ENCODE peak calls at places on chromosome 22, in four cellular contexts. One of them, this sample, is unnamed.

GRCh38 chr22:19811211-19811621 is 43.5 kb downstream of the GNB1L start:
- DNase-seq in A549: no peak
- DNase-seq in PC-3: no peak
- DNase-seq in thoracic aorta: no peak
- DNase-seq in this sample: no peak

GRCh38 chr22:49710746-49711145 is 116.9 kb downstream of the BRD1 start:
- DNase-seq in PC-3: no peak
- DNase-seq in A549: no peak
- DNase-seq in thoracic aorta: no peak
- DNase-seq in this sample: no peak

GRCh38 chr22:44202261-44202789 is 21.6 kb downstream of the PARVG start:
- DNase-seq in A549: no peak
- DNase-seq in thoracic aorta: no peak
- DNase-seq in PC-3: no peak
- DNase-seq in this sample: no peak

GRCh38 chr22:25564979-25565677 is 653 bp downstream of the GRK3 start:
- DNase-seq in PC-3: no peak
- DNase-seq in thoracic aorta: no peak
- DNase-seq in A549: peak; percentile 20
- DNase-seq in this sample: no peak

GRCh38 chr22:26535499-26535898 is 23.2 kb upstream of the TFIP11 start:
- DNase-seq in PC-3: no peak
- DNase-seq in A549: no peak
- DNase-seq in thoracic aorta: no peak
- DNase-seq in this sample: no peak

GRCh38 chr22:27247691-27248434 is 553.7 kb downstream of the MN1 start:
- DNase-seq in PC-3: no peak
- DNase-seq in A549: no peak
- DNase-seq in thoracic aorta: no peak
- DNase-seq in this sample: peak; percentile 84

GRCh38 chr22:23034621-23035556 is 35.4 kb upstream of the GNAZ start:
- DNase-seq in PC-3: no peak
- DNase-seq in thoracic aorta: no peak
- DNase-seq in A549: no peak
- DNase-seq in this sample: no peak

GRCh38 chr22:43618517-43618916 is 193.6 kb downstream of the EFCAB6 start:
- DNase-seq in thoracic aorta: no peak
- DNase-seq in A549: no peak
- DNase-seq in PC-3: no peak
- DNase-seq in this sample: no peak

GRCh38 chr22:25380141-25380747 is 160.8 kb downstream of the CRYBB2 start:
- DNase-seq in A549: no peak
- DNase-seq in thoracic aorta: no peak
- DNase-seq in PC-3: no peak
- DNase-seq in this sample: no peak

GRCh38 chr22:43275545-43275981 is 67.6 kb downstream of the SCUBE1 start:
- DNase-seq in PC-3: peak; percentile 67
- DNase-seq in A549: no peak
- DNase-seq in thoracic aorta: no peak
- DNase-seq in this sample: no peak

GRCh38 chr22:22403771-22404170 is 104.8 kb downstream of the ZNF280B start:
- DNase-seq in thoracic aorta: no peak
- DNase-seq in PC-3: no peak
- DNase-seq in A549: peak; percentile 6
- DNase-seq in this sample: no peak

GRCh38 chr22:42695294-42695693 is 25.4 kb downstream of the A4GALT start:
- DNase-seq in A549: no peak
- DNase-seq in thoracic aorta: no peak
- DNase-seq in PC-3: no peak
- DNase-seq in this sample: no peak

GRCh38 chr22:39299829-39300178 is 19.6 kb downstream of the RPL3 start:
- DNase-seq in PC-3: no peak
- DNase-seq in thoracic aorta: no peak
- DNase-seq in A549: peak; percentile 64
- DNase-seq in this sample: no peak

GRCh38 chr22:36056980-36057379 is 28.4 kb upstream of the RBFOX2 start:
- DNase-seq in A549: no peak
- DNase-seq in thoracic aorta: no peak
- DNase-seq in PC-3: peak; percentile 41
- DNase-seq in this sample: no peak

GRCh38 chr22:49094151-49094550 is 733.5 kb downstream of the BRD1 start:
- DNase-seq in thoracic aorta: no peak
- DNase-seq in A549: no peak
- DNase-seq in PC-3: no peak
- DNase-seq in this sample: no peak

GRCh38 chr22:43534916-43535315 is 123.1 kb downstream of the MPPED1 start:
- DNase-seq in thoracic aorta: no peak
- DNase-seq in A549: no peak
- DNase-seq in PC-3: no peak
- DNase-seq in this sample: no peak

GRCh38 chr22:39239561-39240423 is 5.0 kb downstream of the PDGFB start:
- DNase-seq in thoracic aorta: no peak
- DNase-seq in PC-3: peak; percentile 80
- DNase-seq in A549: no peak
- DNase-seq in this sample: no peak

GRCh38 chr22:19727310-19728150 is 4.2 kb downstream of the GP1BB start:
- DNase-seq in PC-3: no peak
- DNase-seq in thoracic aorta: no peak
- DNase-seq in A549: no peak
- DNase-seq in this sample: no peak

GRCh38 chr22:19482297-19482696 is 2.6 kb downstream of the CDC45 start:
- DNase-seq in thoracic aorta: no peak
- DNase-seq in A549: no peak
- DNase-seq in PC-3: no peak
- DNase-seq in this sample: no peak

GRCh38 chr22:49100764-49101163 is 726.9 kb downstream of the BRD1 start:
- DNase-seq in A549: no peak
- DNase-seq in PC-3: no peak
- DNase-seq in thoracic aorta: no peak
- DNase-seq in this sample: no peak

GRCh38 chr22:23190526-23190925 is 10.2 kb downstream of the BCR start:
- DNase-seq in thoracic aorta: no peak
- DNase-seq in A549: no peak
- DNase-seq in PC-3: no peak
- DNase-seq in this sample: no peak

GRCh38 chr22:35648066-35649025 is at the start of gene APOL6:
- DNase-seq in PC-3: peak; percentile 68
- DNase-seq in thoracic aorta: no peak
- DNase-seq in A549: peak; percentile 23
- DNase-seq in this sample: no peak

GRCh38 chr22:43837666-43838065 is 24.6 kb downstream of the SULT4A1 start:
- DNase-seq in PC-3: no peak
- DNase-seq in A549: no peak
- DNase-seq in thoracic aorta: no peak
- DNase-seq in this sample: no peak

GRCh38 chr22:25153961-25154685 is 45.5 kb upstream of the CRYBB3 start:
- DNase-seq in thoracic aorta: peak; percentile 39
- DNase-seq in PC-3: peak; percentile 69
- DNase-seq in A549: no peak
- DNase-seq in this sample: no peak

GRCh38 chr22:26429458-26430238 is 588 bp downstream of the ASPHD2 start:
- DNase-seq in thoracic aorta: no peak
- DNase-seq in A549: no peak
- DNase-seq in PC-3: no peak
- DNase-seq in this sample: no peak

GRCh38 chr22:19169002-19169946 is 9.3 kb downstream of the SLC25A1 start:
- DNase-seq in PC-3: no peak
- DNase-seq in thoracic aorta: no peak
- DNase-seq in A549: no peak
- DNase-seq in this sample: peak; percentile 70

DNA sequence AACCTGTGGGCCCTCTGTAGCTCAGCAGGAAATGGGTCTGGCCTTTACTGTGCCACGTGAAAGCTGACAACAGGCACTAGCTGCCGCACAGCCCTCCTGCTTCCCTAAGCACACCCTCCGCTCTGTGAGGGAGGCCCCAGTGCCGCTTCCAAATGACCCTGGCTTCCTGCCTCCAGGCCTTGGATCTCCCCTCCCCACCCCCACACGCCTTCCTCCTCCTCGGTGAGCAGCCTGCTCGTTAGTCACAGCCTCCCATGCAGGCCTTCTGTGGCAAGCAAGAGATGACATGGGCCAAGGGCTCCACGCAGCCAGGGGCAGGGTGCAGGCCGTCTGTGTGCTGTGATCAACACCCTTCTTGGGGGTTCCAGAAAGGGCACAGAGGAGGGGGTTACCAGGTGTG is 15.3 kb upstream of the RASL10A start:
- DNase-seq in thoracic aorta: no peak
- DNase-seq in A549: no peak
- DNase-seq in PC-3: no peak
- DNase-seq in this sample: no peak
- H3K27ac ChIP-seq in thoracic aorta: no peak overlapping the region
- H3K27ac ChIP-seq in A549: no peak overlapping the region
- H3K27ac ChIP-seq in PC-3: no peak overlapping the region
- H3K27ac ChIP-seq in this sample: no peak overlapping the region

DNA sequence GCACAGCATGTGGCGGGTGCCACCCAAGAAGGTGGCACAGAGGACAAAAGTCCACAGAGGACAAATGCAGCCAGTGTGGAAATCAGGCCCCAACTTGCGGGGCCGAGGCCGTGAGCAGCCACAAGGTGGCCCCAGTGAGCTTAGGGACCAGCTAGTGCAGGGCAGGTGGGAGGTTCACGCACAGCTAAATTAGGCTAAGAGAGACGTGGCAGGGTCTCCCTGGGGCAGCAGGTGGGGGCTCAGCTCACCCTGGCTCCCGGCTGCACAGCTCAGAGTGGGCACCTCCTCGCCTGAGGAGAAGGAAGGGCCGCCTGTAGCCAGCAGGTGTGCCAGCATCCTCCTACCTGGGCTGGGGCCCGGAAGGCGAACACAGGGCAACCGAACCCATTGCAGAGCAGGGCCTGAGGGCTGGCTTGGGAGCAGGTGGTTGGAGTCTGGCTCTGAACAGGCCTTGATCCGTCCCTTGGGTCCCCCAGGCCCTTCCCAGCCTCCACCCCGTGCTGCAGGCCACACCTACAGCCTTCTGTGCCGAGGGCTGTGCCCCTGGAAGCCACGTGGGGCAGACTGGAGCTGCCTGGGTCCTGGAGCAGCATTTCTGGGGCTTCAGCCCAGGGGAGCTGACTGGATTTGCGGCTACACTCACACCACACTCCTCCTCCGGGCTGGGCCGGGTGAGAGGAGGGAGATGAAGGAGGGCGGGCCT is 26.1 kb upstream of the CELSR1 start:
- DNase-seq in thoracic aorta: no peak
- DNase-seq in A549: peak; percentile 68
- DNase-seq in PC-3: peak; percentile 66
- DNase-seq in this sample: no peak
- H3K4me3 ChIP-seq in thoracic aorta: no peak overlapping the region
- H3K4me3 ChIP-seq in A549: no peak overlapping the region
- H3K4me3 ChIP-seq in PC-3: peak overlapping the region; percentile 51
- H3K4me3 ChIP-seq in this sample: no peak overlapping the region

DNA sequence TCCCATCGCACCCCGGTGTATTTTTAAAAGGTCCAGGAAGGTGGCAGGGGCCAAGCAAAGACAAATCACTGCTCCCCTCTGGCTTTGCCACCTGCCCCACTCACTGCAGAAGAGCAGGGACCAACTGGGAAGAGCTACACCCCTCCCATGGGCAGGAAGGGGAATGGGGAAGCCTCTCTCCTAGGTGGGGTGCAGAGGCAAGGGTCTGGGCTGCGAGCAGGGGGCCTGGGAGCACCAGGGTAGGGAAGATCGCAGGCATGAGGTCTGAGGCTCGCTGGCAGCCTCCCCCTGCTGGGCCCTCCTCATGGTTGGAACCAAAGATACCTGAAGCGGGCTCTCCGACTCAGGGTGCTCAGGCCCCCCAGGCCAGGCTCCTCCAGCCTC is 36.8 kb downstream of the PISD start:
- DNase-seq in PC-3: no peak
- DNase-seq in A549: no peak
- DNase-seq in thoracic aorta: no peak
- DNase-seq in this sample: no peak
- H3K27ac ChIP-seq in PC-3: no peak overlapping the region
- H3K27ac ChIP-seq in A549: no peak overlapping the region
- H3K27ac ChIP-seq in thoracic aorta: no peak overlapping the region
- H3K27ac ChIP-seq in this sample: peak overlapping the region; percentile 71

GRCh38 chr22:40542821-40543540 is 93.5 kb downstream of the MRTFA start:
- DNase-seq in thoracic aorta: no peak
- DNase-seq in PC-3: no peak
- DNase-seq in A549: no peak
- DNase-seq in this sample: no peak
- H3K4me3 ChIP-seq in thoracic aorta: no peak overlapping the region
- H3K4me3 ChIP-seq in PC-3: no peak overlapping the region
- H3K4me3 ChIP-seq in A549: no peak overlapping the region
- H3K4me3 ChIP-seq in this sample: no peak overlapping the region

GRCh38 chr22:30026751-30027150 is 53.5 kb upstream of the HORMAD2 start:
- DNase-seq in A549: no peak
- DNase-seq in PC-3: no peak
- DNase-seq in thoracic aorta: no peak
- DNase-seq in this sample: no peak
- H3K27ac ChIP-seq in A549: no peak overlapping the region
- H3K27ac ChIP-seq in PC-3: peak overlapping the region; percentile 62
- H3K27ac ChIP-seq in thoracic aorta: no peak overlapping the region
- H3K27ac ChIP-seq in this sample: no peak overlapping the region

DNA sequence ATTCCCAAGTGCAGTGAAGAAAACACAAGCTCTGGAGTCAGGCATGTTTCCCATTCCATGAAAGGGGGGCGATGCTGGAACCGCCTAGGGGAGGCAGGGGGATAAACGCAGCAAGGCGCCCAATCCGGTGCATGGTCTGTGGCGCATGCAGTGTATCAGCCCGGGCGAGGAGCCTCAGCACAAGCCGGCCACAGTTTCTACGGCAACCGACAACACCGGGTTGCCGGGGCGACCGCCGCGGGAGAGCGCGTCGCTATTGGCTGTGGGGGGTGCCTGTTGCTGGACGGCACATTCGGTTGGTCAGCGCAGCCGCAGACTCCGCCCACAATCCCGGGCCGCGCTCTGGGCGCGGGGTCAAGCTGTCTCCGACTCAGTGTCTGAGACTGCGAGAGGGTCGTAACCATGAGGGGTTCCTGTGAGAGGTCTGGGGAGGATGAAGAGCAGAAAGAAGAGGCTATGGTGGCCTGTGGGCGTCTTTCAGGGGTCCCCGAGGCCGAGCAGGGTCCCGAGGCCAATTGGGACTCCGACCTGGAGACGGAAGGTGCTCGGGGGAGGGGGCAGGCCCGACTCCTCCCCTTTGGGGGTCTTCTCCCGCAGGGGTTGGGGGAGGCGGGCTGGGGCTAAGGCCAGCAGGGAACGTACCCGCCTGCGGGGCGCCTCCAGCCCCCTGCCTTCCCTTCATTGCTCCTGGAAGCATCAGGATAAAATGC is at the start of gene LRRC74B:
- DNase-seq in thoracic aorta: peak; percentile 50
- DNase-seq in PC-3: peak; percentile 79
- DNase-seq in A549: peak; percentile 78
- DNase-seq in this sample: peak; percentile 92
- H3K4me3 ChIP-seq in thoracic aorta: peak within 1 kb of the TSS; percentile 72
- H3K4me3 ChIP-seq in PC-3: peak within 1 kb of the TSS; percentile 60
- H3K4me3 ChIP-seq in A549: peak within 1 kb of the TSS; percentile 49
- H3K4me3 ChIP-seq in this sample: peak within 1 kb of the TSS; percentile 58

This sample was measured in coronary artery.